ENCODE peak calls at places on chromosome 5, in eight cellular contexts. One of them, this sample, is unnamed.
A peak's percentile ranks its signal among the peaks of the same experiment; 100 is the strongest.

GRCh38 chr5:76083555-76084495 is 642 bp downstream of the SV2C start:
- DNase-seq in left ventricle myocardium inferior: no peak
- DNase-seq in Peyer's patch: no peak
- DNase-seq in OCI-LY7: no peak
- DNase-seq in fibroblast of the aortic adventitia: no peak
- DNase-seq in IMR-90: no peak
- DNase-seq in cardiac muscle cell: peak; percentile 2
- DNase-seq in bronchial epithelial cell: no peak
- DNase-seq in this sample: no peak

GRCh38 chr5:55308254-55308836 is 556 bp downstream of the MTREX start:
- DNase-seq in left ventricle myocardium inferior: no peak
- DNase-seq in Peyer's patch: no peak
- DNase-seq in OCI-LY7: peak; percentile 56
- DNase-seq in fibroblast of the aortic adventitia: peak; percentile 21
- DNase-seq in IMR-90: peak; percentile 19
- DNase-seq in cardiac muscle cell: peak; percentile 32
- DNase-seq in bronchial epithelial cell: peak; percentile 37
- DNase-seq in this sample: peak; percentile 29

GRCh38 chr5:161263186-161263585 is 283.3 kb downstream of the GABRB2 start:
- DNase-seq in left ventricle myocardium inferior: no peak
- DNase-seq in Peyer's patch: no peak
- DNase-seq in OCI-LY7: no peak
- DNase-seq in fibroblast of the aortic adventitia: no peak
- DNase-seq in IMR-90: no peak
- DNase-seq in cardiac muscle cell: no peak
- DNase-seq in bronchial epithelial cell: no peak
- DNase-seq in this sample: no peak

GRCh38 chr5:135545115-135545514 is 9.4 kb upstream of the NEUROG1 start:
- DNase-seq in left ventricle myocardium inferior: no peak
- DNase-seq in Peyer's patch: no peak
- DNase-seq in OCI-LY7: no peak
- DNase-seq in fibroblast of the aortic adventitia: no peak
- DNase-seq in IMR-90: no peak
- DNase-seq in cardiac muscle cell: no peak
- DNase-seq in bronchial epithelial cell: no peak
- DNase-seq in this sample: no peak

GRCh38 chr5:180126716-180127681 is 55.4 kb upstream of the RNF130 start:
- DNase-seq in left ventricle myocardium inferior: no peak
- DNase-seq in Peyer's patch: peak; percentile 29
- DNase-seq in OCI-LY7: peak; percentile 13
- DNase-seq in fibroblast of the aortic adventitia: peak; percentile 5
- DNase-seq in IMR-90: no peak
- DNase-seq in cardiac muscle cell: peak; percentile 23
- DNase-seq in bronchial epithelial cell: no peak
- DNase-seq in this sample: no peak

GRCh38 chr5:65815156-65815555 is 93.2 kb downstream of the NLN start:
- DNase-seq in left ventricle myocardium inferior: no peak
- DNase-seq in Peyer's patch: no peak
- DNase-seq in OCI-LY7: no peak
- DNase-seq in fibroblast of the aortic adventitia: no peak
- DNase-seq in IMR-90: no peak
- DNase-seq in cardiac muscle cell: no peak
- DNase-seq in bronchial epithelial cell: no peak
- DNase-seq in this sample: no peak

GRCh38 chr5:157150995-157151394 is 8.3 kb upstream of the MED7 start:
- DNase-seq in left ventricle myocardium inferior: no peak
- DNase-seq in Peyer's patch: no peak
- DNase-seq in OCI-LY7: no peak
- DNase-seq in fibroblast of the aortic adventitia: no peak
- DNase-seq in IMR-90: no peak
- DNase-seq in cardiac muscle cell: no peak
- DNase-seq in bronchial epithelial cell: peak; percentile 51
- DNase-seq in this sample: peak; percentile 50

GRCh38 chr5:160291467-160291866 is 20.9 kb downstream of the CCNJL start:
- DNase-seq in left ventricle myocardium inferior: no peak
- DNase-seq in Peyer's patch: no peak
- DNase-seq in OCI-LY7: no peak
- DNase-seq in fibroblast of the aortic adventitia: no peak
- DNase-seq in IMR-90: no peak
- DNase-seq in cardiac muscle cell: no peak
- DNase-seq in bronchial epithelial cell: peak; percentile 78
- DNase-seq in this sample: peak; percentile 85

GRCh38 chr5:154190652-154191304 is at the start of gene GALNT10:
- DNase-seq in left ventricle myocardium inferior: peak; percentile 73
- DNase-seq in Peyer's patch: peak; percentile 80
- DNase-seq in OCI-LY7: peak; percentile 86
- DNase-seq in fibroblast of the aortic adventitia: peak; percentile 58
- DNase-seq in IMR-90: peak; percentile 66
- DNase-seq in cardiac muscle cell: peak; percentile 84
- DNase-seq in bronchial epithelial cell: no peak
- DNase-seq in this sample: peak; percentile 80

GRCh38 chr5:3288325-3288724 is 307.3 kb upstream of the IRX1 start:
- DNase-seq in left ventricle myocardium inferior: no peak
- DNase-seq in Peyer's patch: no peak
- DNase-seq in OCI-LY7: no peak
- DNase-seq in fibroblast of the aortic adventitia: no peak
- DNase-seq in IMR-90: no peak
- DNase-seq in cardiac muscle cell: no peak
- DNase-seq in bronchial epithelial cell: no peak
- DNase-seq in this sample: no peak

GRCh38 chr5:38925154-38925925 is 79.5 kb downstream of the OSMR start:
- DNase-seq in left ventricle myocardium inferior: no peak
- DNase-seq in Peyer's patch: no peak
- DNase-seq in OCI-LY7: no peak
- DNase-seq in fibroblast of the aortic adventitia: peak; percentile 71
- DNase-seq in IMR-90: peak; percentile 80
- DNase-seq in cardiac muscle cell: peak; percentile 57
- DNase-seq in bronchial epithelial cell: no peak
- DNase-seq in this sample: no peak

GRCh38 chr5:592158-592557 is 20.0 kb upstream of the CEP72 start:
- DNase-seq in left ventricle myocardium inferior: no peak
- DNase-seq in Peyer's patch: peak; percentile 36
- DNase-seq in OCI-LY7: no peak
- DNase-seq in fibroblast of the aortic adventitia: no peak
- DNase-seq in IMR-90: no peak
- DNase-seq in cardiac muscle cell: no peak
- DNase-seq in bronchial epithelial cell: peak; percentile 26
- DNase-seq in this sample: peak; percentile 8

GRCh38 chr5:168818586-168818985 is 239.4 kb upstream of the PANK3 start:
- DNase-seq in left ventricle myocardium inferior: peak; percentile 20
- DNase-seq in Peyer's patch: no peak
- DNase-seq in OCI-LY7: no peak
- DNase-seq in fibroblast of the aortic adventitia: no peak
- DNase-seq in IMR-90: no peak
- DNase-seq in cardiac muscle cell: no peak
- DNase-seq in bronchial epithelial cell: no peak
- DNase-seq in this sample: no peak

GRCh38 chr5:76595755-76596481 is 27.3 kb downstream of the F2RL2 start:
- DNase-seq in left ventricle myocardium inferior: no peak
- DNase-seq in Peyer's patch: no peak
- DNase-seq in OCI-LY7: no peak
- DNase-seq in fibroblast of the aortic adventitia: no peak
- DNase-seq in IMR-90: no peak
- DNase-seq in cardiac muscle cell: no peak
- DNase-seq in bronchial epithelial cell: no peak
- DNase-seq in this sample: no peak

GRCh38 chr5:8349855-8350254 is 480.9 kb downstream of the MTRR start:
- DNase-seq in left ventricle myocardium inferior: no peak
- DNase-seq in Peyer's patch: no peak
- DNase-seq in OCI-LY7: no peak
- DNase-seq in fibroblast of the aortic adventitia: no peak
- DNase-seq in IMR-90: no peak
- DNase-seq in cardiac muscle cell: no peak
- DNase-seq in bronchial epithelial cell: no peak
- DNase-seq in this sample: no peak

GRCh38 chr5:134902071-134902801 is 2.7 kb upstream of the PCBD2 start:
- DNase-seq in left ventricle myocardium inferior: no peak
- DNase-seq in Peyer's patch: no peak
- DNase-seq in OCI-LY7: peak; percentile 82
- DNase-seq in fibroblast of the aortic adventitia: peak; percentile 14
- DNase-seq in IMR-90: peak; percentile 48
- DNase-seq in cardiac muscle cell: no peak
- DNase-seq in bronchial epithelial cell: peak; percentile 25
- DNase-seq in this sample: no peak

GRCh38 chr5:113123563-113123962 is 147.0 kb downstream of the DCP2 start:
- DNase-seq in left ventricle myocardium inferior: no peak
- DNase-seq in Peyer's patch: no peak
- DNase-seq in OCI-LY7: peak; percentile 8
- DNase-seq in fibroblast of the aortic adventitia: no peak
- DNase-seq in IMR-90: no peak
- DNase-seq in cardiac muscle cell: no peak
- DNase-seq in bronchial epithelial cell: no peak
- DNase-seq in this sample: no peak

GRCh38 chr5:124231240-124231639 is 515.2 kb downstream of the ZNF608 start:
- DNase-seq in left ventricle myocardium inferior: no peak
- DNase-seq in Peyer's patch: no peak
- DNase-seq in OCI-LY7: no peak
- DNase-seq in fibroblast of the aortic adventitia: no peak
- DNase-seq in IMR-90: no peak
- DNase-seq in cardiac muscle cell: no peak
- DNase-seq in bronchial epithelial cell: no peak
- DNase-seq in this sample: no peak

GRCh38 chr5:124234022-124234899 is 512.2 kb downstream of the ZNF608 start:
- DNase-seq in left ventricle myocardium inferior: no peak
- DNase-seq in Peyer's patch: no peak
- DNase-seq in OCI-LY7: no peak
- DNase-seq in fibroblast of the aortic adventitia: no peak
- DNase-seq in IMR-90: no peak
- DNase-seq in cardiac muscle cell: peak; percentile 15
- DNase-seq in bronchial epithelial cell: no peak
- DNase-seq in this sample: no peak

GRCh38 chr5:124232517-124232916 is 513.9 kb downstream of the ZNF608 start:
- DNase-seq in left ventricle myocardium inferior: no peak
- DNase-seq in Peyer's patch: no peak
- DNase-seq in OCI-LY7: no peak
- DNase-seq in fibroblast of the aortic adventitia: no peak
- DNase-seq in IMR-90: no peak
- DNase-seq in cardiac muscle cell: no peak
- DNase-seq in bronchial epithelial cell: no peak
- DNase-seq in this sample: no peak

GRCh38 chr5:124231794-124232193 is 514.6 kb downstream of the ZNF608 start:
- DNase-seq in left ventricle myocardium inferior: no peak
- DNase-seq in Peyer's patch: no peak
- DNase-seq in OCI-LY7: no peak
- DNase-seq in fibroblast of the aortic adventitia: no peak
- DNase-seq in IMR-90: no peak
- DNase-seq in cardiac muscle cell: no peak
- DNase-seq in bronchial epithelial cell: no peak
- DNase-seq in this sample: no peak

DNA sequence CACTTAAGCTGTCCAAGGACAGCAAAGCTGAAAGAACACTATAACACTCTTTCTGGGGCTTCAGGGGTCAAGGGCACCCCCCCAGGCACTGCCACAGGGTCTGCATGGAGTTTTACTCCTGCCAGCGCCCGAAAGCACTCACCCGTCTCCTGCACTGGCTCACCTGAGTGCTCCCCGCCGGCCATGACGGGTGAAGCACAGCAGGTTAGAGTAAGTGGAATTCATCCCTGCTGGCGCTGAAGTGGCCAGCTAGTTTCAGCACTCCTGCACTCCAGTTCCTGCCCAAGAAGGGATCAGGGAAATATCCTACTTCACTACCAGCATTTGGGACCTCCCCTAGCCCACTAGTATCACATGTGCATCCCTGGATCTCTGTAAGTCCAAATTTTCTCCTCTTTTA is 516.0 kb downstream of the ZNF608 start:
- DNase-seq in left ventricle myocardium inferior: no peak
- DNase-seq in Peyer's patch: no peak
- DNase-seq in OCI-LY7: no peak
- DNase-seq in fibroblast of the aortic adventitia: no peak
- DNase-seq in IMR-90: no peak
- DNase-seq in cardiac muscle cell: no peak
- DNase-seq in bronchial epithelial cell: no peak
- DNase-seq in this sample: no peak
- H3K4me3 ChIP-seq in left ventricle myocardium inferior: no peak overlapping the region
- H3K4me3 ChIP-seq in Peyer's patch: no peak overlapping the region
- H3K4me3 ChIP-seq in OCI-LY7: no peak overlapping the region
- H3K4me3 ChIP-seq in fibroblast of the aortic adventitia: no peak overlapping the region
- H3K4me3 ChIP-seq in IMR-90: no peak overlapping the region
- H3K4me3 ChIP-seq in cardiac muscle cell: no peak overlapping the region
- H3K4me3 ChIP-seq in bronchial epithelial cell: no peak overlapping the region
- H3K4me3 ChIP-seq in this sample: no peak overlapping the region

GRCh38 chr5:59152701-59153245 is 569.9 kb downstream of the RAB3C start:
- DNase-seq in left ventricle myocardium inferior: no peak
- DNase-seq in Peyer's patch: no peak
- DNase-seq in OCI-LY7: no peak
- DNase-seq in fibroblast of the aortic adventitia: no peak
- DNase-seq in IMR-90: no peak
- DNase-seq in cardiac muscle cell: no peak
- DNase-seq in bronchial epithelial cell: no peak
- DNase-seq in this sample: no peak
- H3K4me3 ChIP-seq in left ventricle myocardium inferior: no peak overlapping the region
- H3K4me3 ChIP-seq in Peyer's patch: no peak overlapping the region
- H3K4me3 ChIP-seq in OCI-LY7: no peak overlapping the region
- H3K4me3 ChIP-seq in fibroblast of the aortic adventitia: no peak overlapping the region
- H3K4me3 ChIP-seq in IMR-90: no peak overlapping the region
- H3K4me3 ChIP-seq in cardiac muscle cell: no peak overlapping the region
- H3K4me3 ChIP-seq in bronchial epithelial cell: no peak overlapping the region
- H3K4me3 ChIP-seq in this sample: no peak overlapping the region

GRCh38 chr5:139481580-139482049 is 943 bp downstream of the STING1 start:
- DNase-seq in left ventricle myocardium inferior: peak; percentile 39
- DNase-seq in Peyer's patch: no peak
- DNase-seq in OCI-LY7: no peak
- DNase-seq in fibroblast of the aortic adventitia: peak; percentile 58
- DNase-seq in IMR-90: peak; percentile 34
- DNase-seq in cardiac muscle cell: peak; percentile 52
- DNase-seq in bronchial epithelial cell: peak; percentile 79
- DNase-seq in this sample: peak; percentile 77
- H3K4me3 ChIP-seq in left ventricle myocardium inferior: peak overlapping the region; percentile 73
- H3K4me3 ChIP-seq in Peyer's patch: peak overlapping the region; percentile 34
- H3K4me3 ChIP-seq in OCI-LY7: no peak overlapping the region
- H3K4me3 ChIP-seq in fibroblast of the aortic adventitia: peak overlapping the region; percentile 87
- H3K4me3 ChIP-seq in IMR-90: peak overlapping the region; percentile 36
- H3K4me3 ChIP-seq in cardiac muscle cell: no peak overlapping the region
- H3K4me3 ChIP-seq in bronchial epithelial cell: peak overlapping the region; percentile 23
- H3K4me3 ChIP-seq in this sample: peak overlapping the region; percentile 33

GRCh38 chr5:88694087-88694703 is 188.8 kb downstream of the MEF2C start:
- DNase-seq in left ventricle myocardium inferior: no peak
- DNase-seq in Peyer's patch: no peak
- DNase-seq in OCI-LY7: no peak
- DNase-seq in fibroblast of the aortic adventitia: no peak
- DNase-seq in IMR-90: no peak
- DNase-seq in cardiac muscle cell: no peak
- DNase-seq in bronchial epithelial cell: no peak
- DNase-seq in this sample: no peak

GRCh38 chr5:88690619-88691560 is 192.1 kb downstream of the MEF2C start:
- DNase-seq in left ventricle myocardium inferior: peak; percentile 66
- DNase-seq in Peyer's patch: peak; percentile 86
- DNase-seq in OCI-LY7: peak; percentile 72
- DNase-seq in fibroblast of the aortic adventitia: peak; percentile 63
- DNase-seq in IMR-90: peak; percentile 50
- DNase-seq in cardiac muscle cell: peak; percentile 71
- DNase-seq in bronchial epithelial cell: peak; percentile 33
- DNase-seq in this sample: peak; percentile 65

GRCh38 chr5:88689662-88690351 is 193.2 kb downstream of the MEF2C start:
- DNase-seq in left ventricle myocardium inferior: no peak
- DNase-seq in Peyer's patch: no peak
- DNase-seq in OCI-LY7: no peak
- DNase-seq in fibroblast of the aortic adventitia: peak; percentile 33
- DNase-seq in IMR-90: no peak
- DNase-seq in cardiac muscle cell: no peak
- DNase-seq in bronchial epithelial cell: no peak
- DNase-seq in this sample: no peak

GRCh38 chr5:88692979-88693932 is 189.7 kb downstream of the MEF2C start:
- DNase-seq in left ventricle myocardium inferior: no peak
- DNase-seq in Peyer's patch: no peak
- DNase-seq in OCI-LY7: no peak
- DNase-seq in fibroblast of the aortic adventitia: no peak
- DNase-seq in IMR-90: no peak
- DNase-seq in cardiac muscle cell: no peak
- DNase-seq in bronchial epithelial cell: peak; percentile 17
- DNase-seq in this sample: peak; percentile 30

GRCh38 chr5:88691945-88692868 is 190.8 kb downstream of the MEF2C start:
- DNase-seq in left ventricle myocardium inferior: no peak
- DNase-seq in Peyer's patch: no peak
- DNase-seq in OCI-LY7: no peak
- DNase-seq in fibroblast of the aortic adventitia: no peak
- DNase-seq in IMR-90: no peak
- DNase-seq in cardiac muscle cell: no peak
- DNase-seq in bronchial epithelial cell: no peak
- DNase-seq in this sample: no peak
- H3K4me3 ChIP-seq in left ventricle myocardium inferior: peak overlapping the region; percentile 31
- H3K4me3 ChIP-seq in Peyer's patch: no peak overlapping the region
- H3K4me3 ChIP-seq in OCI-LY7: no peak overlapping the region
- H3K4me3 ChIP-seq in fibroblast of the aortic adventitia: peak overlapping the region; percentile 39
- H3K4me3 ChIP-seq in IMR-90: no peak overlapping the region
- H3K4me3 ChIP-seq in cardiac muscle cell: no peak overlapping the region
- H3K4me3 ChIP-seq in bronchial epithelial cell: no peak overlapping the region
- H3K4me3 ChIP-seq in this sample: no peak overlapping the region